ENCODE peak calls at places on chromosomes 7 and 10, in eight cellular contexts. I is astrocyte; R is coronary artery; B is mesendoderm; F is SK-N-MC; U is H9; T is cardiac muscle cell; E is CD4-positive, alpha-beta T cell. G is an unnamed sample.

GRCh38 chr7:103343758-103344452 is 662 bp downstream of the DNAJC2 start:
- DNase-seq in B (peak), F (no peak), I (peak), U (no peak), R (no peak), T (peak), E (peak), G (no peak)

GRCh38 chr7:112721395-112721794 is 68.8 kb downstream of the TMEM168 start:
- DNase-seq in R (no peak), T (no peak), E (no peak), F (no peak), I (no peak), U (no peak), B (no peak), G (no peak)

GRCh38 chr10:114261116-114261515 is 22.1 kb downstream of the VWA2 start:
- DNase-seq in U (no peak), R (no peak), I (peak), T (peak), E (no peak), B (no peak), F (no peak), G (no peak)

GRCh38 chr10:84178387-84178697 is 4.7 kb downstream of the GPR15LG start:
- DNase-seq in I (no peak), U (no peak), E (no peak), F (no peak), R (no peak), T (no peak), B (no peak), G (no peak)

GRCh38 chr7:18495412-18496335 is at the start of gene HDAC9:
- DNase-seq in T (peak), R (no peak), I (peak), F (no peak), U (peak), B (peak), E (no peak), G (peak)

GRCh38 chr7:80918406-80918805 is 445 bp downstream of the SEMA3C start:
- DNase-seq in R (no peak), I (no peak), B (peak), F (no peak), T (peak), E (no peak), U (peak), G (no peak)

GRCh38 chr10:51666476-51666875 is 32.9 kb downstream of the CSTF2T start:
- DNase-seq in B (no peak), F (no peak), E (no peak), R (no peak), T (peak), I (no peak), U (no peak), G (no peak)

GRCh38 chr10:6083523-6084475 is 5.0 kb upstream of the RBM17 start:
- DNase-seq in B (peak), T (peak), U (no peak), E (peak), F (no peak), I (peak), R (no peak), G (no peak)

GRCh38 chr7:157302314-157302711 is 34.5 kb upstream of the DNAJB6 start:
- DNase-seq in R (no peak), U (peak), F (peak), I (peak), T (no peak), E (peak), B (peak), G (no peak)

GRCh38 chr7:156220078-156220605 is 407.9 kb upstream of the SHH start:
- DNase-seq in T (no peak), F (no peak), E (no peak), B (no peak), U (no peak), R (peak), I (no peak), G (no peak)

GRCh38 chr7:50293509-50294179 is 10.9 kb upstream of the IKZF1 start:
- DNase-seq in R (no peak), E (no peak), B (no peak), I (no peak), F (no peak), T (no peak), U (no peak), G (no peak)

GRCh38 chr10:29688230-29688634 is 53.5 kb upstream of the SVIL start:
- DNase-seq in T (no peak), E (no peak), F (no peak), U (peak), R (no peak), I (no peak), B (peak), G (peak)

GRCh38 chr7:70238171-70238575 is 639.9 kb downstream of the AUTS2 start:
- DNase-seq in I (no peak), R (no peak), U (no peak), T (no peak), F (no peak), B (no peak), E (no peak), G (no peak)

GRCh38 chr10:27912241-27912640 is 86.6 kb downstream of the ODAD2 start:
- DNase-seq in B (no peak), R (no peak), I (no peak), U (no peak), T (no peak), F (no peak), E (no peak), G (no peak)

GRCh38 chr7:132575336-132575986 is 809 bp downstream of the PLXNA4 start:
- DNase-seq in F (no peak), I (peak), T (peak), B (peak), U (peak), E (no peak), R (no peak), G (no peak)

GRCh38 chr7:25669954-25670841 is 441.9 kb upstream of the NPVF start:
- DNase-seq in B (no peak), F (no peak), U (no peak), E (no peak), R (no peak), T (peak), I (no peak), G (no peak)

GRCh38 chr7:149284343-149284742 is 22.3 kb downstream of the ZNF783 start:
- DNase-seq in U (no peak), I (no peak), R (peak), E (peak), T (no peak), F (no peak), B (no peak), G (no peak)

GRCh38 chr10:35341521-35341920 is 5.2 kb downstream of the CCNY start:
- DNase-seq in F (no peak), E (no peak), B (no peak), R (no peak), I (no peak), T (no peak), U (no peak), G (no peak)

GRCh38 chr10:132699411-132700167 is 86.4 kb downstream of the NKX6-2 start:
- DNase-seq in T (no peak), E (no peak), I (no peak), U (peak), F (no peak), R (peak), B (no peak), G (no peak)

GRCh38 chr10:96431211-96431970 is 72.6 kb upstream of the OPALIN start:
- DNase-seq in U (no peak), T (no peak), B (no peak), F (no peak), E (no peak), I (no peak), R (no peak), G (no peak)

GRCh38 chr7:140881507-140882228 is 43.1 kb downstream of the BRAF start:
- DNase-seq in R (no peak), U (no peak), F (no peak), I (no peak), B (no peak), T (no peak), E (no peak), G (no peak)

GRCh38 chr10:6050801-6051445 is 11.2 kb downstream of the IL2RA start:
- DNase-seq in I (no peak), T (peak), U (no peak), B (peak), F (no peak), R (no peak), E (peak), G (no peak)

GRCh38 chr7:100364480-100364879 is 6.6 kb downstream of the PILRB start:
- DNase-seq in U (no peak), B (no peak), E (no peak), I (no peak), R (no peak), F (no peak), T (no peak), G (no peak)

GRCh38 chr7:73892003-73892975 is 31.3 kb downstream of the TMEM270 start:
- DNase-seq in E (no peak), U (no peak), I (peak), T (peak), B (no peak), F (no peak), R (no peak), G (no peak)

GRCh38 chr7:22417841-22418240 is 60.9 kb upstream of the RAPGEF5 start:
- DNase-seq in B (no peak), R (no peak), E (no peak), T (no peak), U (no peak), I (no peak), F (no peak), G (no peak)

GRCh38 chr7:122468050-122468449 is 163.5 kb upstream of the FEZF1 start:
- DNase-seq in R (no peak), F (no peak), T (no peak), U (no peak), E (no peak), B (no peak), I (no peak), G (no peak)

GRCh38 chr10:87093461-87094372 is 926 bp downstream of the GLUD1 start:
- DNase-seq in U (peak), I (peak), R (peak), E (peak), B (peak), F (no peak), T (peak), G (no peak)

GRCh38 chr10:87094373-87095240 is at the start of the genes GLUD1 and SHLD2:
- DNase-seq in E (peak), U (peak), F (no peak), T (peak), R (peak), B (peak), I (peak), G (peak)

GRCh38 chr10:87092356-87092860 is 2.2 kb downstream of the GLUD1 start:
- DNase-seq in F (no peak), R (no peak), U (no peak), E (no peak), I (peak), B (peak), T (peak), G (no peak)

GRCh38 chr10:87092861-87093460 is 1.7 kb downstream of the GLUD1 start:
- DNase-seq in E (no peak), I (peak), R (no peak), U (peak), T (peak), B (peak), F (no peak), G (no peak)

DNA sequence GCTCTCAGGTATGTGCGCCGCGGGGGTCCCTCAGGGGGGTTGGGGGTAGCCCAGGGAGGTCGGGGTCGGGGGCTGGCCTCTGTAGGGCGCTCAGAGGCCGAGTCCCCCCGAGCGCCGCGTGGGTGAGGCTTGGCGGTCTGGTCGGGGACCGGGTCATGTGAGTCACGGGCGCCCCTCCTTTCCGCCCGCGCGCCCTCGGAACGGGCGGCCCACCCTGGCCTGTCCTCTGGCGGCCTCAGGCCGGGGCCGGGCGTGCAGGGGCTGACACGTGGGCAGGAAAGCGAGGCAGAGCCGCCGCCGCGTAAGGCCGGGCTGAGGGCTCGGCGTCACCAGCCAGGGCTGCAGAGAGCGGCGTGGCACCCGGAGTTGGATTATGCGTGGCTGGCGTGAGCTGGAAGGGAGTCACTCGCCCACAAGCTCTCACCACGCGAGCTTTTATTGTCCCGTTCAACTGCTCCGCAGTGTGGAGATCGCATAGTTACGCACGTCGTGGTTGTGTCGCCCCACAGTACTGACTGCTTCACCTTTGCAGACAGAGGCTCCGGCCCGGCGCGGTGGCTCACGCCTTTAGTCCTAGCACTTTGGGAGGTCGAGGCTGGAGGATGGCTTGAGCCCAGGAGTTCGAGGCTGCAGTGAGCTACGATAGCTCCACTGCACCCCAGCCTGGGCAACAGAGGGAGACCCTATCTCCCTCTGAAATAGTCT is 387 bp downstream of the SHLD2 start:
- DNase-seq in E (peak), U (peak), B (peak), T (peak), I (peak), F (no peak), R (peak), G (no peak)
- H3K27ac ChIP-seq in E (peak), U (no peak), B (peak), T (peak), I (peak), F (no peak), R (peak), G (no peak)

DNA sequence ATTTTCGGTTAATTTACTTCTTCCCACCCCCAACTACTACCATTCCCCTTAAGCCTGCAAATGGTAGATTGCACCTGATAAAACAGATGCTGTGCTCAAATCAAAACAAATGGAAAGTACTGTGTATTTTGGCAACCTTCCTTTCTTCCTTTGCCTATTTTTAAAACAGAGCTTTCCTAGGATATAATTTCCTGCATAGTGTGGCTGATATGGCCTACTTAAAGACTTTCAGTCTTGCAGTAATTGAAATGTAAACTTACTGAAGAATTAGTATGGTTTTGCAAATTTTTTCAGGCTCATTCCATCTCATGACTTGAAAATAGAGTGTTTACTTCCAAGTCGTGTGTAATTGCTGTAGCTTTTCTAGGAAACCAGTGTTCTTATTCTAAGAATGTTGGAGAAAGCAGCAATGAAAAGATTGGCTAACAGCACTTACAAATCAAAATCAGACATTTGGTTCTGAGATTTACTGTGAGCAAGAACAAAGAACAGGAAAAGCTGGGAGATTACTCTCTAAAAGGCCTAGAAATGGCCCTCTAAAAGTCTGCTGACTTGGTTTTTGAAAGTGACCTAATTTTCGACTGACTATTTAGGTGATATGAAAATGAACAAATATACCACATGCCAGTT is 52.0 kb downstream of the REEP3 start:
- DNase-seq in I (peak), B (no peak), T (peak), E (no peak), U (no peak), F (peak), R (no peak), G (no peak)
- H3K27ac ChIP-seq in I (peak), B (no peak), T (peak), E (no peak), U (peak), F (peak), R (peak), G (no peak)

DNA sequence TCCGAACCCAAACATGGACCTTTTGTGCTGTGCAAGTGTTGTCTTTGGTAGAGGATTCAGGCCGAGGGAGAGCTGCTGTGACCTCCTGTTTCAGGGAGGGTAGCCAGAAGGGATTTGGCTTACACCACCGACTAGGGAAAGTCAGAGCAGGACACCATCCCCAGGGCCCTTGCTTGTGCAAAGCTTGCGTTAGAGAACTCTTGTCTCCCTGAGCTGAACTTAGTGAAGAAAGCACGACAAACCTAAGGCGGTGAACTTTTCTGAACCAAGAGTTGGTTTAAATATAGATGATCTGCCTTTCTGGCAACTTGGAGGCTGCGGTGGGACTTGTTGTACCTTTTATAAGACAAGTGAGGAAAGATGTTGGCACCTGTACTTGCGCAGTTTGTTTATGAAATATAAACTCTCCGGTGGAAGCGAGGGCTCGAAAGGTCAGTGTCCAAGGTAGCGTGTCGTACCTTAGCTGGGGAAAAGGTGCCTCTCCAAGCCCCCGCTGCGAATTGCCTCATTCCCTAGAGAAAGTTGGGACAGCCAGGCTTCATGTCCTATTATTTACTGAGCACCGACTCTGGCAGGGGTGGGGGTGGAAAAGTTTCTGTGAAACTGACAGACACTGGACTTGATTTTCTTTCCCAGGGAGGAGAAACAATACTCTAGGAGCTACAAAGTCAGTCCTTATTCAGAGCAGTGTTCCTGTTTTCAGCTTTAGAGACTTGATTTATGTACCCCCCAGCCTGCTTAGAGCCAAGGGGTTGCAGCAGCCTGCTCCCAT is 31.6 kb downstream of the WBP1L start:
- DNase-seq in E (no peak), B (no peak), T (peak), F (no peak), U (no peak), R (peak), I (no peak), G (no peak)
- H3K27ac ChIP-seq in E (no peak), B (peak), T (peak), F (no peak), U (no peak), R (peak), I (peak), G (no peak)

DNA sequence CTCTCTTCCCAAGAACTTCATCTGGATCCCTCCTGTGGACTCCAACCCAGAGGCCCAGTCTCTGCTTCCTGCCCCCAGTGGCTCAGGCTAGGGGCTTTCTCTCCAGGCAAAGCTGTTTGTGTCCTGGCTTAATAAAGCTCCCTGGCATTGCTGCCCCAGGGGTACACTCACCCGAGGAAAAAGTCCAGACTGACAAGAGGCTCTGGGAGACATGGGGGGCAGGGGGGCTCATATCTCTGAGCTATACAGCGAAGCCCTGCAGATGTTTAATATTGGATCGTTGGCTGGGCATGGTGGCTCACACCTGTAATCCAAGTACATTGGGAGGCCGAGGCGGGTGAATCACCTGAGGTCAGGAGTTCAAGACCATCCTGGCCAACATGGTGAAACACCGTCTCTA is 10.7 kb upstream of the COMTD1 start:
- DNase-seq in I (no peak), F (no peak), R (no peak), T (no peak), U (no peak), B (no peak), E (no peak), G (no peak)
- H3K27ac ChIP-seq in I (no peak), F (no peak), R (no peak), T (no peak), U (no peak), B (no peak), E (no peak), G (no peak)

GRCh38 chr10:110558034-110558433 is 9.5 kb upstream of the SMC3 start:
- DNase-seq in F (no peak), B (no peak), U (no peak), I (no peak), E (no peak), T (no peak), R (no peak), G (no peak)

GRCh38 chr10:110553905-110554304 is 13.6 kb upstream of the SMC3 start:
- DNase-seq in B (peak), U (no peak), E (no peak), F (no peak), I (no peak), T (peak), R (no peak), G (no peak)

GRCh38 chr10:110556993-110557601 is 10.4 kb upstream of the SMC3 start:
- DNase-seq in T (peak), U (peak), B (peak), R (no peak), E (peak), I (peak), F (no peak), G (no peak)

GRCh38 chr10:110560012-110560411 is 7.5 kb upstream of the SMC3 start:
- DNase-seq in B (no peak), T (no peak), I (no peak), E (no peak), F (no peak), R (no peak), U (no peak), G (no peak)

GRCh38 chr10:110556296-110556695 is 11.2 kb upstream of the SMC3 start:
- DNase-seq in B (no peak), T (no peak), F (no peak), U (no peak), R (no peak), I (no peak), E (no peak), G (no peak)
- H3K27ac ChIP-seq in B (no peak), T (no peak), F (no peak), U (no peak), R (no peak), I (no peak), E (no peak), G (no peak)

GRCh38 chr7:142855401-142855743 is 496 bp downstream of the EPHB6 start:
- DNase-seq in F (no peak), R (no peak), T (peak), E (no peak), B (peak), I (no peak), U (no peak), G (no peak)
- H3K27ac ChIP-seq in F (no peak), R (peak), T (no peak), E (no peak), B (no peak), I (no peak), U (no peak), G (no peak)

GRCh38 chr10:75433216-75433615 is 1.8 kb downstream of the LRMDA start:
- DNase-seq in I (no peak), R (no peak), U (no peak), T (no peak), E (no peak), F (no peak), B (no peak), G (no peak)

GRCh38 chr10:75432763-75433162 is 1.3 kb downstream of the LRMDA start:
- DNase-seq in U (no peak), B (no peak), I (no peak), R (no peak), E (no peak), T (no peak), F (no peak), G (no peak)

GRCh38 chr10:75431180-75432111 is at the start of gene LRMDA:
- DNase-seq in I (no peak), T (peak), R (no peak), B (no peak), E (no peak), U (no peak), F (no peak), G (no peak)

GRCh38 chr10:75430000-75430763 is 1.2 kb upstream of the LRMDA start:
- DNase-seq in F (no peak), T (peak), B (peak), R (no peak), I (no peak), U (no peak), E (no peak), G (no peak)

GRCh38 chr10:75432176-75432575 is 752 bp downstream of the LRMDA start:
- DNase-seq in T (no peak), R (no peak), B (no peak), E (no peak), F (no peak), I (no peak), U (no peak), G (no peak)
- H3K27ac ChIP-seq in T (no peak), R (no peak), B (no peak), E (no peak), F (no peak), I (no peak), U (no peak), G (no peak)

G was measured in iPS DF 6.9.